ENCODE peak calls at places on chromosome 12, in five cellular contexts. C is T-helper 2 cell, L is progenitor cell of endocrine pancreas, I is LoVo, K is AG09309. G is an unnamed sample.

GRCh38 chr12:69490920-69491643 is 20.9 kb downstream of the FRS2 start:
- DNase-seq in C (no peak), L (no peak), I (no peak), K (no peak), G (no peak)

GRCh38 chr12:4201333-4202105 is 72.0 kb upstream of the CCND2 start:
- DNase-seq in C (no peak), L (no peak), I (no peak), K (no peak), G (no peak)

GRCh38 chr12:124195226-124195938 is 99.5 kb upstream of the RFLNA start:
- DNase-seq in C (no peak), L (no peak), I (no peak), K (no peak), G (no peak)

GRCh38 chr12:109900752-109901580 is 892 bp downstream of the TCHP start:
- DNase-seq in C (no peak), L (no peak), I (no peak), K (no peak), G (no peak)

GRCh38 chr12:79531547-79531946 is 159.2 kb downstream of the PAWR start:
- DNase-seq in C (no peak), L (no peak), I (no peak), K (no peak), G (no peak)

GRCh38 chr12:1007276-1007675 is 16.3 kb downstream of the ERC1 start:
- DNase-seq in C (no peak), L (no peak), I (no peak), K (no peak), G (no peak)

GRCh38 chr12:26874501-26875296 is 41.7 kb upstream of the ITPR2 start:
- DNase-seq in C (no peak), L (no peak), I (no peak), K (no peak), G (no peak)

GRCh38 chr12:11884661-11885060 is 186.1 kb upstream of the BCL2L14 start:
- DNase-seq in C (no peak), L (no peak), I (peak), K (no peak), G (no peak)

GRCh38 chr12:62933871-62934798 is 815 bp downstream of the PPM1H start:
- DNase-seq in C (peak), L (no peak), I (peak), K (no peak), G (peak)

GRCh38 chr12:70365398-70365647 is 767 bp upstream of the KCNMB4 start:
- DNase-seq in C (no peak), L (no peak), I (no peak), K (no peak), G (no peak)

GRCh38 chr12:110256780-110257431 is 24.1 kb upstream of the ATP2A2 start:
- DNase-seq in C (no peak), L (no peak), I (no peak), K (no peak), G (no peak)

GRCh38 chr12:96120359-96121100 is 73.6 kb upstream of the ELK3 start:
- DNase-seq in C (no peak), L (no peak), I (no peak), K (no peak), G (no peak)

GRCh38 chr12:113413488-113413939 is 8.7 kb upstream of the SDSL start:
- DNase-seq in C (no peak), L (no peak), I (no peak), K (no peak), G (no peak)

GRCh38 chr12:122079038-122079531 is 529 bp downstream of the MLXIP start:
- DNase-seq in C (peak), L (no peak), I (no peak), K (no peak), G (no peak)

GRCh38 chr12:47891356-47891755 is 13.4 kb downstream of the VDR start:
- DNase-seq in C (peak), L (no peak), I (no peak), K (no peak), G (no peak)

GRCh38 chr12:53090559-53090958 is 6.9 kb upstream of the IGFBP6 start:
- DNase-seq in C (no peak), L (no peak), I (no peak), K (no peak), G (no peak)

GRCh38 chr12:49838973-49839633 is 3.8 kb downstream of the BCDIN3D start:
- DNase-seq in C (peak), L (no peak), I (peak), K (no peak), G (peak)

GRCh38 chr12:13000616-13000934 is 510 bp upstream of the HEBP1 start:
- DNase-seq in C (peak), L (no peak), I (no peak), K (no peak), G (peak)

GRCh38 chr12:74896186-74896585 is 313.5 kb downstream of the KCNC2 start:
- DNase-seq in C (no peak), L (no peak), I (no peak), K (no peak), G (no peak)

GRCh38 chr12:81329088-81329487 is 251.2 kb downstream of the ACSS3 start:
- DNase-seq in C (peak), L (no peak), I (peak), K (no peak), G (peak)

GRCh38 chr12:16269941-16270340 is 7.5 kb downstream of the SLC15A5 start:
- DNase-seq in C (no peak), L (no peak), I (no peak), K (no peak), G (no peak)

GRCh38 chr12:110282956-110283817 is 2.1 kb downstream of the ATP2A2 start:
- DNase-seq in C (peak), L (no peak), I (no peak), K (no peak), G (no peak)

GRCh38 chr12:54053625-54054441 is at the start of gene HOXC4:
- DNase-seq in C (peak), L (no peak), I (no peak), K (no peak), G (no peak)

GRCh38 chr12:3042394-3042793 is 34.8 kb upstream of the TSPAN9 start:
- DNase-seq in C (no peak), L (no peak), I (no peak), K (no peak), G (no peak)

GRCh38 chr12:26338574-26339572 is 143.5 kb downstream of the SSPN start:
- DNase-seq in C (no peak), L (no peak), I (no peak), K (no peak), G (no peak)

GRCh38 chr12:119613319-119613936 is 19.9 kb downstream of the TMEM233 start:
- DNase-seq in C (no peak), L (no peak), I (no peak), K (no peak), G (peak)

GRCh38 chr12:122116707-122117535 is 38.4 kb downstream of the MLXIP start:
- DNase-seq in C (no peak), L (no peak), I (no peak), K (no peak), G (no peak)

GRCh38 chr12:107610030-107610859 is 75.4 kb upstream of the PWP1 start:
- DNase-seq in C (peak), L (no peak), I (peak), K (no peak), G (peak)

GRCh38 chr12:94798107-94798506 is 147.8 kb upstream of the TMCC3 start:
- DNase-seq in C (no peak), L (no peak), I (no peak), K (no peak), G (no peak)

GRCh38 chr12:123912415-123913385 is 59.9 kb downstream of the CCDC92 start:
- DNase-seq in C (no peak), L (no peak), I (peak), K (no peak), G (no peak)

GRCh38 chr12:48183091-48183875 is at the start of gene CCDC184:
- DNase-seq in C (peak), L (peak), I (peak), K (no peak), G (peak)

GRCh38 chr12:108346022-108346633 is 7.0 kb upstream of the CMKLR1 start:
- DNase-seq in C (no peak), L (no peak), I (no peak), K (no peak), G (no peak)

GRCh38 chr12:25894759-25895158 is 63.7 kb upstream of the RASSF8 start:
- DNase-seq in C (no peak), L (no peak), I (no peak), K (no peak), G (no peak)

GRCh38 chr12:89051065-89051677 is 301.1 kb downstream of the DUSP6 start:
- DNase-seq in C (peak), L (no peak), I (peak), K (no peak), G (peak)

GRCh38 chr12:56020437-56021189 is at the start of gene IKZF4:
- DNase-seq in C (peak), L (peak), I (no peak), K (no peak), G (no peak)

G was measured in Calu3.